ENCODE peak calls at places on chromosome 15, in five cellular contexts. T is HFFc6; M is nucleus accumbens; Z is GM13976; W is activated naive CD8-positive, alpha-beta T cell treated with anti-CD3 and anti-CD28 coated beads, Interleukin-2, amount 50 U/mL, for 16 hours. A is an unnamed sample.

GRCh38 chr15:66844747-66845145 is 142.7 kb downstream of the SMAD6 start:
- DNase-seq in M (no peak), W (no peak), T (no peak), Z (no peak), A (no peak)

GRCh38 chr15:92833493-92834271 is 66.4 kb upstream of the CHD2 start:
- DNase-seq in Z (no peak), T (no peak), M (no peak), W (no peak), A (no peak)

GRCh38 chr15:64134322-64134829 is 17.2 kb upstream of the SNX22 start:
- DNase-seq in M (peak), Z (no peak), W (no peak), T (no peak), A (peak)

GRCh38 chr15:68349173-68349572 is 71.6 kb downstream of the FEM1B start:
- DNase-seq in W (no peak), M (no peak), T (no peak), Z (no peak), A (no peak)

GRCh38 chr15:70269331-70269911 is 171.7 kb upstream of the TLE3 start:
- DNase-seq in M (no peak), W (no peak), Z (no peak), T (no peak), A (no peak)

GRCh38 chr15:93072440-93073394 is 16.3 kb downstream of the RGMA start:
- DNase-seq in W (no peak), T (peak), M (peak), Z (no peak), A (peak)

GRCh38 chr15:90086868-90087268 is 15.4 kb downstream of the IDH2 start:
- DNase-seq in W (peak), M (peak), Z (peak), T (peak), A (no peak)

GRCh38 chr15:48119277-48119676 is 1.5 kb upstream of the SLC24A5 start:
- DNase-seq in T (no peak), Z (no peak), W (no peak), M (no peak), A (no peak)

GRCh38 chr15:56460046-56460445 is 4.9 kb downstream of the MNS1 start:
- DNase-seq in Z (no peak), T (no peak), M (no peak), W (no peak), A (no peak)

GRCh38 chr15:85581495-85581894 is 201.1 kb downstream of the AKAP13 start:
- DNase-seq in Z (no peak), T (no peak), M (peak), W (no peak), A (peak)

GRCh38 chr15:58065445-58066041 is at the start of gene ALDH1A2:
- DNase-seq in Z (peak), W (no peak), M (no peak), T (no peak), A (no peak)

A was measured in stomach.